ENCODE peak calls at places on chromosomes 13 and 19, in seven cellular contexts. F is NCI-H510A treated with DMSO at 0.1 percent for 48 hours; L is activated CD4-positive, alpha-beta T cell treated with anti-CD3 and anti-CD28 coated beads for 24 hours; Y is A549; R is Kasumi-1; T is NCI-H2029 treated with DMSO at 0.1 percent for 48 hours; P is Peyer's patch. E is an unnamed sample.

GRCh38 chr13:24038846-24039330 is 121.6 kb upstream of the SPATA13 start:
- DNase-seq in Y (no peak), L (no peak), P (no peak), F (no peak), T (no peak), R (no peak), E (no peak)

GRCh38 chr19:44570984-44571684 is 41.7 kb upstream of the CEACAM20 start:
- DNase-seq in T (peak), Y (peak), R (peak), F (peak), P (peak), L (peak), E (no peak)

GRCh38 chr19:39438270-39438934 is 2.7 kb upstream of the RPS16 start:
- DNase-seq in T (no peak), R (no peak), Y (no peak), P (no peak), F (no peak), L (no peak), E (no peak)

GRCh38 chr13:90918551-90918950 is 428.9 kb upstream of the MIR17HG start:
- DNase-seq in R (no peak), F (peak), T (no peak), P (no peak), L (no peak), Y (no peak), E (no peak)

GRCh38 chr19:3506384-3507340 is 551 bp downstream of the FZR1 start:
- DNase-seq in T (no peak), L (no peak), Y (no peak), P (peak), F (no peak), R (peak), E (peak)

GRCh38 chr19:5166262-5166661 is 174.3 kb downstream of the PTPRS start:
- DNase-seq in Y (peak), F (no peak), R (no peak), T (no peak), P (no peak), L (no peak), E (no peak)

GRCh38 chr19:35352448-35353304 is 5.0 kb downstream of the FFAR1 start:
- DNase-seq in P (peak), T (peak), Y (peak), F (peak), R (peak), L (peak), E (peak)

GRCh38 chr13:113121928-113122420 is 625 bp upstream of the F10 start:
- DNase-seq in F (no peak), L (no peak), T (no peak), Y (no peak), R (no peak), P (peak), E (no peak)

GRCh38 chr19:1672038-1672768 is 19.8 kb upstream of the TCF3 start:
- DNase-seq in L (peak), T (no peak), Y (peak), P (peak), R (peak), F (no peak), E (peak)

GRCh38 chr13:86692291-86692690 is 893.1 kb upstream of the SLITRK6 start:
- DNase-seq in F (no peak), R (no peak), L (no peak), P (no peak), Y (no peak), T (no peak), E (no peak)

GRCh38 chr19:19388568-19389555 is 16.6 kb upstream of the GATAD2A start:
- DNase-seq in P (no peak), F (no peak), Y (no peak), R (no peak), L (no peak), T (no peak), E (no peak)

GRCh38 chr19:16516381-16516780 is 20.2 kb downstream of the C19orf44 start:
- DNase-seq in L (no peak), T (no peak), F (no peak), Y (no peak), R (no peak), P (no peak), E (no peak)

GRCh38 chr19:374886-375235 is 30.3 kb upstream of the MIER2 start:
- DNase-seq in T (no peak), F (no peak), Y (no peak), L (no peak), R (no peak), P (no peak), E (no peak)

GRCh38 chr13:76516013-76516412 is 370.2 kb downstream of the KCTD12 start:
- DNase-seq in L (no peak), T (no peak), F (no peak), R (no peak), Y (no peak), P (no peak), E (no peak)

GRCh38 chr13:100550433-100550832 is 38.2 kb downstream of the GGACT start:
- DNase-seq in T (no peak), F (no peak), R (no peak), Y (no peak), L (no peak), P (no peak), E (no peak)

GRCh38 chr19:46297700-46298476 is 1.0 kb downstream of the HIF3A start:
- DNase-seq in R (no peak), L (no peak), F (no peak), T (no peak), P (peak), Y (no peak), E (peak)

GRCh38 chr19:5553892-5554291 is 13.9 kb downstream of the TINCR start:
- DNase-seq in Y (no peak), R (no peak), P (no peak), L (no peak), F (no peak), T (no peak), E (no peak)

GRCh38 chr13:26872444-26873173 is 112.0 kb upstream of the GPR12 start:
- DNase-seq in P (peak), Y (peak), T (no peak), L (peak), F (peak), R (peak), E (no peak)

GRCh38 chr13:83943530-83944279 is 61.4 kb upstream of the SLITRK1 start:
- DNase-seq in R (no peak), L (no peak), F (no peak), T (no peak), P (no peak), Y (no peak), E (no peak)

GRCh38 chr19:12782424-12783225 is 7.3 kb upstream of the HOOK2 start:
- DNase-seq in P (peak), R (peak), Y (no peak), T (no peak), F (peak), L (peak), E (peak)

GRCh38 chr13:64810701-64811258 is 2419.4 kb downstream of the PCDH9 start:
- DNase-seq in L (no peak), Y (no peak), P (no peak), F (no peak), R (no peak), T (no peak), E (no peak)

GRCh38 chr19:2529473-2529918 is 53.6 kb downstream of the GADD45B start:
- DNase-seq in L (no peak), P (peak), F (no peak), T (peak), Y (peak), R (no peak), E (no peak)

GRCh38 chr13:44212633-44213387 is 160.8 kb upstream of the SERP2 start:
- DNase-seq in P (no peak), L (no peak), R (no peak), F (no peak), T (no peak), Y (no peak), E (no peak)

GRCh38 chr19:42038675-42039074 is 31.3 kb downstream of the GRIK5 start:
- DNase-seq in P (no peak), L (no peak), F (peak), R (no peak), T (peak), Y (no peak), E (no peak)

GRCh38 chr19:34500656-34501120 is 19.1 kb downstream of the WTIP start:
- DNase-seq in Y (no peak), L (no peak), T (no peak), P (peak), R (no peak), F (no peak), E (no peak)

GRCh38 chr19:3389876-3390361 is 23.5 kb downstream of the NFIC start:
- DNase-seq in T (peak), Y (no peak), F (peak), L (no peak), R (no peak), P (no peak), E (no peak)

GRCh38 chr19:13751436-13751835 is 12.9 kb upstream of the MRI1 start:
- DNase-seq in F (no peak), T (no peak), R (no peak), Y (no peak), L (no peak), P (no peak), E (no peak)

GRCh38 chr13:61414686-61415664 is 674 bp downstream of the PCDH20 start:
- DNase-seq in P (peak), L (no peak), T (peak), R (no peak), F (peak), Y (no peak), E (peak)

GRCh38 chr19:44817725-44818469 is 9.0 kb downstream of the BCAM start:
- DNase-seq in L (no peak), T (no peak), P (no peak), Y (no peak), R (no peak), F (no peak), E (no peak)

GRCh38 chr19:5451494-5451893 is 3.7 kb upstream of the ZNRF4 start:
- DNase-seq in R (no peak), F (no peak), Y (no peak), L (no peak), T (no peak), P (no peak), E (no peak)